ENCODE peak calls at places on chromosome 21, in eight cellular contexts. T is A549, P is K562, K is GM12878, A is Panc1, B is HCT116, Y is SK-N-SH, Z is HL-60. V is an unnamed sample.

GRCh38 chr21:14573244-14573643 is 27.1 kb upstream of the SAMSN1 start:
- DNase-seq in T (no peak), P (no peak), K (no peak), A (no peak), B (no peak), Y (no peak), Z (no peak), V (no peak)

GRCh38 chr21:39159342-39160063 is 23.7 kb downstream of the PSMG1 start:
- DNase-seq in T (no peak), P (no peak), K (no peak), A (no peak), B (no peak), Y (no peak), Z (no peak), V (no peak)

GRCh38 chr21:41651830-41652229 is 115.0 kb downstream of the RIPK4 start:
- DNase-seq in T (no peak), P (no peak), K (no peak), A (no peak), B (no peak), Y (no peak), Z (no peak), V (no peak)

GRCh38 chr21:22421416-22422190 is 1423.4 kb downstream of the NCAM2 start:
- DNase-seq in T (no peak), P (no peak), K (no peak), A (no peak), B (no peak), Y (no peak), Z (peak), V (no peak)

GRCh38 chr21:25708467-25709065 is 26.1 kb downstream of the ATP5PF start:
- DNase-seq in T (peak), P (peak), K (no peak), A (peak), B (peak), Y (peak), Z (peak), V (peak)

GRCh38 chr21:39136711-39137110 is 46.5 kb downstream of the PSMG1 start:
- DNase-seq in T (no peak), P (no peak), K (no peak), A (no peak), B (no peak), Y (no peak), Z (no peak), V (no peak)

GRCh38 chr21:18498428-18498827 is 94.8 kb upstream of the TMPRSS15 start:
- DNase-seq in T (no peak), P (no peak), K (no peak), A (no peak), B (no peak), Y (no peak), Z (no peak), V (no peak)

GRCh38 chr21:39388038-39388810 is 39.3 kb upstream of the HMGN1 start:
- DNase-seq in T (peak), P (peak), K (no peak), A (peak), B (peak), Y (peak), Z (peak), V (peak)

GRCh38 chr21:42636535-42636914 is 16.9 kb upstream of the PDE9A start:
- DNase-seq in T (no peak), P (no peak), K (no peak), A (no peak), B (no peak), Y (no peak), Z (no peak), V (no peak)

GRCh38 chr21:26185021-26185420 is 14.5 kb upstream of the APP start:
- DNase-seq in T (no peak), P (no peak), K (no peak), A (no peak), B (no peak), Y (no peak), Z (no peak), V (no peak)

GRCh38 chr21:23951251-23951650 is 1656.0 kb downstream of the MRPL39 start:
- DNase-seq in T (no peak), P (no peak), K (no peak), A (peak), B (no peak), Y (no peak), Z (no peak), V (no peak)

GRCh38 chr21:43644609-43645008 is 14.7 kb downstream of the HSF2BP start:
- DNase-seq in T (peak), P (no peak), K (no peak), A (no peak), B (no peak), Y (no peak), Z (no peak), V (no peak)

GRCh38 chr21:14382486-14382834 is 486 bp downstream of the HSPA13 start:
- DNase-seq in T (no peak), P (no peak), K (no peak), A (no peak), B (no peak), Y (no peak), Z (no peak), V (peak)

GRCh38 chr21:33267250-33267649 is 1.1 kb downstream of the IL10RB start:
- DNase-seq in T (no peak), P (no peak), K (no peak), A (no peak), B (no peak), Y (no peak), Z (no peak), V (no peak)

GRCh38 chr21:42844411-42845113 is 34.8 kb downstream of the WDR4 start:
- DNase-seq in T (no peak), P (no peak), K (no peak), A (no peak), B (no peak), Y (peak), Z (no peak), V (no peak)

GRCh38 chr21:33036430-33037162 is 10.9 kb downstream of the OLIG2 start:
- DNase-seq in T (no peak), P (no peak), K (no peak), A (no peak), B (no peak), Y (no peak), Z (peak), V (no peak)

GRCh38 chr21:41759214-41759840 is 7.5 kb downstream of the RIPK4 start:
- DNase-seq in T (no peak), P (no peak), K (no peak), A (no peak), B (no peak), Y (no peak), Z (no peak), V (no peak)

GRCh38 chr21:33028759-33029511 is 3.2 kb downstream of the OLIG2 start:
- DNase-seq in T (no peak), P (no peak), K (no peak), A (no peak), B (no peak), Y (no peak), Z (no peak), V (peak)

GRCh38 chr21:38438476-38438893 is 59.8 kb downstream of the ERG start:
- DNase-seq in T (peak), P (no peak), K (no peak), A (no peak), B (no peak), Y (no peak), Z (peak), V (no peak)

GRCh38 chr21:25735895-25736597 is 1.3 kb downstream of the GABPA start:
- DNase-seq in T (peak), P (peak), K (no peak), A (peak), B (no peak), Y (no peak), Z (peak), V (peak)

GRCh38 chr21:41501919-41502318 is 6.0 kb downstream of the TMPRSS2 start:
- DNase-seq in T (peak), P (no peak), K (no peak), A (no peak), B (no peak), Y (no peak), Z (no peak), V (no peak)

GRCh38 chr21:33121715-33122475 is 52.0 kb downstream of the OLIG1 start:
- DNase-seq in T (peak), P (peak), K (no peak), A (no peak), B (peak), Y (peak), Z (peak), V (peak)

GRCh38 chr21:39599191-39599966 is 13.4 kb upstream of the B3GALT5 start:
- DNase-seq in T (no peak), P (no peak), K (no peak), A (no peak), B (no peak), Y (no peak), Z (no peak), V (no peak)

GRCh38 chr21:38921511-38922215 is 115.9 kb downstream of the ETS2 start:
- DNase-seq in T (no peak), P (no peak), K (no peak), A (no peak), B (no peak), Y (no peak), Z (no peak), V (no peak)

GRCh38 chr21:41827951-41828883 is 50.9 kb downstream of the PRDM15 start:
- DNase-seq in T (no peak), P (no peak), K (no peak), A (no peak), B (no peak), Y (peak), Z (no peak), V (no peak)

GRCh38 chr21:38773108-38774061 is 32.3 kb upstream of the ETS2 start:
- DNase-seq in T (peak), P (no peak), K (no peak), A (peak), B (peak), Y (no peak), Z (peak), V (no peak)

GRCh38 chr21:42515708-42516502 is 2.3 kb downstream of the SLC37A1 start:
- DNase-seq in T (no peak), P (no peak), K (no peak), A (no peak), B (peak), Y (no peak), Z (no peak), V (peak)

GRCh38 chr21:42352433-42353095 is 1.8 kb upstream of the TFF2 start:
- DNase-seq in T (no peak), P (no peak), K (no peak), A (no peak), B (no peak), Y (no peak), Z (no peak), V (no peak)

GRCh38 chr21:26005464-26005863 is 165.1 kb downstream of the APP start:
- DNase-seq in T (no peak), P (no peak), K (no peak), A (no peak), B (no peak), Y (no peak), Z (no peak), V (no peak)

GRCh38 chr21:34499116-34499515 is 12.9 kb downstream of the KCNE1 start:
- DNase-seq in T (no peak), P (no peak), K (no peak), A (no peak), B (no peak), Y (no peak), Z (no peak), V (no peak)

GRCh38 chr21:34502480-34503106 is 9.4 kb downstream of the KCNE1 start:
- DNase-seq in T (no peak), P (no peak), K (no peak), A (no peak), B (no peak), Y (no peak), Z (no peak), V (no peak)

GRCh38 chr21:34501716-34502115 is 10.3 kb downstream of the KCNE1 start:
- DNase-seq in T (no peak), P (no peak), K (no peak), A (no peak), B (no peak), Y (no peak), Z (no peak), V (no peak)

DNA sequence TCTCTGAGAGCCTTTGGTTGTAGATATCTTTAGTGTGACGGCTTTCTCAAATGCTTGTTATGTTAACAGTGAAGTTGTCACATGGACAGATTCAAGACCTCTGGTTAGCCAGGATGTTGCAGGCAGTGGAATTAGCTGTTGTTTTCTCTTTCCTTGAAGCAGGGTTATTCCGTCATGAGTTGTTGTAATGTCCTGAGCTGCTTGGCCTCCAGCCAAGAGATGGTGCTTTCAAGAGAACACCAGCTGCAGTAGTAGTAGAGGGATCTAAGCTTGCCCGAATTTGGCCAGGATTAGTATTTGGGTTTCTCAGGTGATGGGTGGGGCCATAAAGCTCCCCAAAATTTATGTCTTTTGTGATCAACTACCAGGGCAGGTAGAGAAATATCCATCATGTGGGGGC is 13.4 kb downstream of the KCNE1 start:
- DNase-seq in T (no peak), P (no peak), K (no peak), A (no peak), B (no peak), Y (no peak), Z (no peak), V (no peak)
- TF ChIP-seq REST in T (no peak), P (no peak), K (no peak), A (no peak), B (no peak), Y (no peak), Z (no peak), V (no peak)

GRCh38 chr21:37422382-37422781 is 55.8 kb downstream of the DYRK1A start:
- DNase-seq in T (no peak), P (no peak), K (no peak), A (no peak), B (no peak), Y (no peak), Z (no peak), V (no peak)
- TF ChIP-seq REST in T (no peak), P (no peak), K (no peak), A (no peak), B (no peak), Y (no peak), Z (no peak), V (no peak)

GRCh38 chr21:31553461-31553860 is 106.0 kb upstream of the SOD1 start:
- DNase-seq in T (no peak), P (no peak), K (no peak), A (no peak), B (no peak), Y (no peak), Z (no peak), V (no peak)

GRCh38 chr21:31552826-31553225 is 106.7 kb upstream of the SOD1 start:
- DNase-seq in T (no peak), P (no peak), K (no peak), A (no peak), B (no peak), Y (no peak), Z (no peak), V (no peak)

GRCh38 chr21:31555741-31556191 is 103.7 kb upstream of the SOD1 start:
- DNase-seq in T (no peak), P (no peak), K (no peak), A (no peak), B (no peak), Y (no peak), Z (no peak), V (peak)

GRCh38 chr21:31553926-31554325 is 105.6 kb upstream of the SOD1 start:
- DNase-seq in T (no peak), P (no peak), K (no peak), A (no peak), B (no peak), Y (no peak), Z (no peak), V (no peak)

GRCh38 chr21:31554511-31555022 is 104.9 kb upstream of the SOD1 start:
- DNase-seq in T (no peak), P (no peak), K (peak), A (no peak), B (peak), Y (no peak), Z (no peak), V (peak)
- TF ChIP-seq REST in T (no peak), P (no peak), K (no peak), A (no peak), B (no peak), Y (no peak), Z (no peak), V (no peak)

GRCh38 chr21:36344931-36345330 is 24.9 kb downstream of the MORC3 start:
- DNase-seq in T (no peak), P (no peak), K (no peak), A (no peak), B (no peak), Y (no peak), Z (no peak), V (no peak)
- TF ChIP-seq REST in T (no peak), P (no peak), K (no peak), A (no peak), B (no peak), Y (no peak), Z (no peak), V (no peak)

DNA sequence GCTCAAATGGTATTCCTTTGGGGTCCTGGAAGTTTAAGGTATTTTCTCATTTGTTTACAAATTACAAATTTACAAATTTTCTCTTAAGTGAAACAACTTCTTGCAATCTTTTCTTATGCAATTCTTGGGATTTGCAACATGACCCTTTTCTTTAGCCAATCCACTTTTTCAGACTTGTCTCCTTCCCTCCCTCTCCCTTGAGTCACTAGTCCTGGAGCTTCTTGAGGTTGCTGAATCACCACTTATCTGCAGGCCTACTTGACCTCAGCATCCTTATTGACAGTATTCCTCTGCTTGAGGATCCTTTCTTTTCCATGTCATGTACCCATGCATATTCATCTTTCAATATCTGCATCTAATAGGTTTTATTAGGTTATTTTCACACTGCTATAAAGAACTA is 302.8 kb upstream of the ADAMTS5 start:
- DNase-seq in T (no peak), P (no peak), K (no peak), A (no peak), B (no peak), Y (no peak), Z (peak), V (no peak)
- TF ChIP-seq REST in T (no peak), P (no peak), K (no peak), A (no peak), B (no peak), Y (no peak), Z (no peak), V (no peak)

GRCh38 chr21:16605588-16605987 is 875.8 kb downstream of the USP25 start:
- DNase-seq in T (no peak), P (no peak), K (no peak), A (no peak), B (no peak), Y (peak), Z (no peak), V (peak)

GRCh38 chr21:16608209-16608830 is 878.5 kb downstream of the USP25 start:
- DNase-seq in T (peak), P (no peak), K (no peak), A (no peak), B (no peak), Y (no peak), Z (no peak), V (peak)
- TF ChIP-seq REST in T (no peak), P (no peak), K (no peak), A (no peak), B (no peak), Y (no peak), Z (no peak), V (no peak)

GRCh38 chr21:44900559-44901251 is 20.0 kb downstream of the ITGB2 start:
- DNase-seq in T (no peak), P (no peak), K (no peak), A (no peak), B (no peak), Y (no peak), Z (no peak), V (no peak)

GRCh38 chr21:44899768-44900558 is 20.7 kb downstream of the ITGB2 start:
- DNase-seq in T (no peak), P (no peak), K (no peak), A (no peak), B (no peak), Y (no peak), Z (no peak), V (no peak)

GRCh38 chr21:44903054-44903685 is 17.5 kb downstream of the ITGB2 start:
- DNase-seq in T (no peak), P (no peak), K (no peak), A (no peak), B (no peak), Y (no peak), Z (peak), V (no peak)

GRCh38 chr21:44902268-44903053 is 18.2 kb downstream of the ITGB2 start:
- DNase-seq in T (no peak), P (no peak), K (no peak), A (no peak), B (no peak), Y (no peak), Z (no peak), V (no peak)

GRCh38 chr21:44901391-44902074 is 19.2 kb downstream of the ITGB2 start:
- DNase-seq in T (no peak), P (no peak), K (no peak), A (no peak), B (no peak), Y (no peak), Z (no peak), V (no peak)
- TF ChIP-seq REST in T (no peak), P (no peak), K (no peak), A (no peak), B (no peak), Y (no peak), Z (no peak), V (no peak)

GRCh38 chr21:46027855-46028493 is 46.4 kb downstream of the COL6A1 start:
- DNase-seq in T (no peak), P (no peak), K (no peak), A (no peak), B (no peak), Y (no peak), Z (no peak), V (no peak)

GRCh38 chr21:46033410-46034404 is 52.1 kb downstream of the COL6A1 start:
- DNase-seq in T (no peak), P (no peak), K (no peak), A (no peak), B (no peak), Y (no peak), Z (no peak), V (no peak)

GRCh38 chr21:46029201-46029924 is 47.8 kb downstream of the COL6A1 start:
- DNase-seq in T (no peak), P (no peak), K (no peak), A (no peak), B (no peak), Y (no peak), Z (no peak), V (no peak)

GRCh38 chr21:46028547-46029200 is 47.1 kb downstream of the COL6A1 start:
- DNase-seq in T (no peak), P (no peak), K (no peak), A (no peak), B (no peak), Y (no peak), Z (no peak), V (no peak)

DNA sequence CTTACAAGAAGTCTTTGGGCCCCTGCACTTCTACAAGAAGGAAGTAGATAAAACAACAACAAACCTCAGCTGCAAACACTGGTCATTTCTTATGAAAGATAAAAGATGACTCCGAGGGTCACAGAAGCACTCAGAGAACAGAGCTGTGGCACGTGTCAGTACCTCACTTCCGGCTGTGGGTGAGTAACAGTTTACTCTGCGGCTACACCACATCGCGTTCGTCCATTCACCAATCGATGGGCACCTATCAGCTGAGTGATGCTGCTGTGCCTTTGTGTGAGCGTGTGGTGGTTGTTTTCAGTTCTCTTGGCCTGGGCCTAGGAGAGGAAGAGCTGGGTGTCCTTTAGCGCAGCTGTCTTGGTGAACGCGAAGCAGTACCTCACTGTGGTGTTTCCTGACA is 49.9 kb downstream of the COL6A1 start:
- DNase-seq in T (no peak), P (no peak), K (no peak), A (no peak), B (no peak), Y (no peak), Z (no peak), V (no peak)
- TF ChIP-seq REST in T (no peak), P (no peak), K (no peak), A (no peak), B (no peak), Y (no peak), Z (no peak), V (no peak)

GRCh38 chr21:34280389-34280795 is 83.4 kb upstream of the KCNE2 start:
- DNase-seq in T (no peak), P (no peak), K (no peak), A (no peak), B (no peak), Y (no peak), Z (no peak), V (no peak)
- TF ChIP-seq REST in T (no peak), P (no peak), K (no peak), A (no peak), B (no peak), Y (no peak), Z (no peak), V (no peak)

DNA sequence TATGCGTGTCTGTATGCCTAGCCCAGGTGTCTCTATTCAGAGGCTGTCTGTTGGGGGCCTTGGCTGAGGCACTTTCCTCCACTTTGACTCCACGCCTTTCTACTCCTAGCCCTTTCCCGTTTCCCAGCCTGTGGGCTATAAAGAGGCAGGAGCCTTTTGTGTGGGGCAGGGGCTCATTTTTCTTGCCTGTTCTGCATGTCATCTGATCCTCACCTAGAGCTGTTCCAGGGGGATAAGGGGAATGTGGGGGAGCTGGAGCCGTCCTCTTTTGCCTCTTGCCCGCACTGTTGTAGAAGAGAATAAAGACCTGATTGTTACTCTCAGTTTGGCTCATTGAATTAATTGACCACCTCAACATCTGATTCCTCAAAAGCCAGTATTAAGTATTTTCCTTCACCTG is 21.8 kb upstream of the CCT8 start:
- DNase-seq in T (no peak), P (no peak), K (no peak), A (no peak), B (no peak), Y (no peak), Z (no peak), V (no peak)
- TF ChIP-seq REST in T (no peak), P (no peak), K (no peak), A (no peak), B (no peak), Y (no peak), Z (no peak), V (no peak)

V was measured in GM23338.